ENCODE peak calls at places on chromosomes 2 and 18, in nine cellular contexts. H is heart left ventricle, I is adrenal gland, T is IMR-90, V is upper lobe of right lung, K is transverse colon, M is uterus, B is prostate gland, O is BE2C. L is an unnamed sample. For H3K4me1, the result is how much of the 10 kb centered on the place peaks cover.

GRCh38 chr2:135299656-135300244 is 231.3 kb downstream of the ZRANB3 start:
- DNase-seq in H (no peak), B (no peak), M (no peak), V (no peak), I (no peak), T (peak), K (no peak), O (no peak), L (no peak)

GRCh38 chr2:48305569-48305968 is 224.4 kb upstream of the STON1 start:
- DNase-seq in M (no peak), V (no peak), I (no peak), B (no peak), O (no peak), H (no peak), K (no peak), T (no peak), L (no peak)

GRCh38 chr2:60413819-60414178 is 139.7 kb downstream of the BCL11A start:
- DNase-seq in T (no peak), I (no peak), M (no peak), K (no peak), V (no peak), H (no peak), B (no peak), O (no peak), L (no peak)

GRCh38 chr18:50869150-50869549 is 9.8 kb upstream of the ME2 start:
- DNase-seq in M (no peak), I (no peak), O (no peak), T (no peak), K (no peak), H (no peak), B (no peak), V (no peak), L (no peak)

GRCh38 chr18:45457933-45458332 is 157.3 kb upstream of the SLC14A2 start:
- DNase-seq in V (no peak), M (no peak), H (no peak), I (no peak), O (no peak), B (no peak), K (no peak), T (no peak), L (no peak)

GRCh38 chr18:57015036-57015805 is 131.7 kb upstream of the BOD1L2 start:
- DNase-seq in O (no peak), I (no peak), B (no peak), M (no peak), H (no peak), T (no peak), V (no peak), K (no peak), L (no peak)

GRCh38 chr2:171723724-171724683 is 36.7 kb downstream of the DYNC1I2 start:
- DNase-seq in K (no peak), M (no peak), O (peak), T (peak), V (no peak), H (no peak), I (no peak), B (no peak), L (peak)

GRCh38 chr2:41967426-41968181 is 80.2 kb upstream of the PKDCC start:
- DNase-seq in B (no peak), K (peak), V (no peak), H (peak), O (no peak), I (no peak), M (peak), T (no peak), L (peak)

GRCh38 chr18:79912409-79912991 is 39.0 kb downstream of the SLC66A2 start:
- DNase-seq in B (no peak), O (no peak), K (peak), M (peak), H (no peak), V (no peak), I (no peak), T (no peak), L (no peak)

GRCh38 chr2:88765154-88765948 is 73.9 kb downstream of the RPIA start:
- DNase-seq in O (peak), K (peak), H (no peak), M (no peak), I (peak), V (peak), T (peak), B (no peak), L (peak)

GRCh38 chr18:67730884-67731283 is 214.4 kb upstream of the DSEL start:
- DNase-seq in K (no peak), V (no peak), O (no peak), T (peak), M (no peak), B (no peak), I (no peak), H (no peak), L (peak)

GRCh38 chr2:109069430-109070194 is 59.4 kb upstream of the SH3RF3 start:
- DNase-seq in H (no peak), O (no peak), V (no peak), I (no peak), B (no peak), M (no peak), T (no peak), K (no peak), L (no peak)

GRCh38 chr2:179840840-179841239 is 20.6 kb downstream of the ZNF385B start:
- DNase-seq in O (no peak), V (no peak), M (no peak), T (no peak), I (no peak), K (no peak), B (no peak), H (no peak), L (no peak)

GRCh38 chr18:25351773-25352628 is at the start of gene ZNF521:
- DNase-seq in O (peak), K (peak), M (peak), V (peak), B (peak), T (peak), I (peak), H (peak), L (peak)

GRCh38 chr2:134491022-134491421 is 227.8 kb downstream of the TMEM163 start:
- DNase-seq in O (no peak), B (no peak), H (no peak), T (no peak), K (no peak), I (no peak), V (no peak), M (no peak), L (no peak)

GRCh38 chr18:79942786-79943607 is 8.5 kb downstream of the SLC66A2 start:
- DNase-seq in V (peak), T (no peak), B (no peak), O (no peak), K (peak), M (no peak), I (peak), H (no peak), L (no peak)

GRCh38 chr2:164782323-164782722 is 59.3 kb downstream of the COBLL1 start:
- DNase-seq in H (no peak), K (no peak), T (peak), I (no peak), O (no peak), B (no peak), V (no peak), M (no peak), L (peak)

GRCh38 chr18:36465276-36465675 is 167.8 kb downstream of the FHOD3 start:
- DNase-seq in B (no peak), I (no peak), M (no peak), O (no peak), V (no peak), H (no peak), K (no peak), T (no peak), L (no peak)

GRCh38 chr2:10631405-10631804 is 58.4 kb downstream of the NOL10 start:
- DNase-seq in K (no peak), H (no peak), I (no peak), O (no peak), V (no peak), T (no peak), M (no peak), B (no peak), L (peak)

GRCh38 chr2:10935953-10936942 is 24.5 kb downstream of the KCNF1 start:
- DNase-seq in I (peak), O (no peak), H (no peak), T (peak), K (no peak), V (no peak), M (no peak), B (no peak), L (no peak)

GRCh38 chr2:157194097-157194688 is 63.3 kb upstream of the GALNT5 start:
- DNase-seq in I (peak), H (no peak), K (peak), B (peak), O (no peak), M (no peak), V (no peak), T (peak), L (peak)

GRCh38 chr18:58567453-58568196 is 61.3 kb downstream of the ALPK2 start:
- DNase-seq in O (no peak), M (peak), I (no peak), B (peak), V (no peak), H (peak), T (peak), K (no peak), L (peak)

GRCh38 chr18:29712785-29713184 is 1329.8 kb downstream of the DSC3 start:
- DNase-seq in T (no peak), V (no peak), H (no peak), I (no peak), M (no peak), O (no peak), K (no peak), B (no peak), L (no peak)

GRCh38 chr2:187986392-187987105 is 305.1 kb upstream of the GULP1 start:
- DNase-seq in H (no peak), V (no peak), I (no peak), K (no peak), M (no peak), B (peak), T (peak), O (peak), L (no peak)

GRCh38 chr18:1784113-1784512 is 787.2 kb downstream of the METTL4 start:
- DNase-seq in O (no peak), T (no peak), H (no peak), K (no peak), V (no peak), B (no peak), M (no peak), I (no peak), L (no peak)

GRCh38 chr2:58757971-58758370 is 516.8 kb upstream of the FANCL start:
- DNase-seq in I (no peak), O (peak), V (no peak), H (no peak), M (no peak), B (no peak), K (no peak), T (no peak), L (no peak)

GRCh38 chr2:218194880-218195279 is 22.1 kb upstream of the ARPC2 start:
- DNase-seq in M (no peak), B (no peak), V (no peak), I (no peak), O (peak), H (no peak), K (no peak), T (no peak), L (peak)

GRCh38 chr2:118502106-118502505 is 345.3 kb downstream of the EN1 start:
- DNase-seq in I (no peak), T (no peak), K (no peak), V (no peak), M (no peak), B (no peak), H (no peak), O (no peak), L (no peak)

GRCh38 chr18:31156831-31157763 is 5.6 kb downstream of the DSC1 start:
- DNase-seq in H (no peak), I (no peak), O (no peak), M (no peak), K (no peak), V (no peak), T (no peak), B (peak), L (peak)

GRCh38 chr2:119545076-119545475 is 827 bp downstream of the CFAP221 start:
- DNase-seq in I (no peak), V (no peak), T (no peak), B (no peak), M (no peak), H (no peak), K (no peak), O (no peak), L (peak)

GRCh38 chr2:71528221-71528620 is 74.9 kb downstream of the DYSF start:
- DNase-seq in H (no peak), I (no peak), K (no peak), T (no peak), M (no peak), V (peak), B (no peak), O (no peak), L (no peak)

GRCh38 chr2:105929506-105929905 is 184.8 kb downstream of the NCK2 start:
- DNase-seq in T (no peak), K (peak), H (no peak), I (no peak), V (no peak), M (no peak), B (no peak), O (no peak), L (peak)

GRCh38 chr18:31325051-31325450 is 7.1 kb downstream of the DSG1 start:
- DNase-seq in B (no peak), M (no peak), O (no peak), H (peak), K (no peak), V (no peak), I (no peak), T (peak), L (peak)

GRCh38 chr18:44130365-44130942 is 550.2 kb upstream of the SETBP1 start:
- DNase-seq in T (peak), H (no peak), K (peak), O (peak), I (no peak), M (no peak), B (peak), V (no peak), L (peak)

GRCh38 chr2:179049546-179050311 is at the start of gene CCDC141:
- DNase-seq in O (no peak), V (no peak), B (no peak), K (peak), H (peak), I (peak), T (no peak), M (no peak), L (peak)

GRCh38 chr2:217291259-217291658 is 431.4 kb upstream of the TNP1 start:
- DNase-seq in B (no peak), T (no peak), H (no peak), V (no peak), O (no peak), M (no peak), I (no peak), K (no peak), L (peak)

GRCh38 chr2:54722641-54723299 is 692 bp upstream of the EML6 start:
- DNase-seq in V (no peak), H (no peak), T (peak), K (no peak), M (no peak), B (no peak), O (no peak), I (peak), L (peak)

GRCh38 chr2:134327367-134327766 is 73.5 kb downstream of the MGAT5 start:
- DNase-seq in B (no peak), V (no peak), H (no peak), T (peak), M (no peak), I (no peak), K (no peak), O (no peak), L (no peak)

GRCh38 chr18:10184776-10185175 is 269.7 kb upstream of the APCDD1 start:
- DNase-seq in O (no peak), H (no peak), T (no peak), V (no peak), I (no peak), M (no peak), B (no peak), K (no peak), L (no peak)
- TF ChIP-seq CTCF in O (no peak), H (no peak), T (no peak), V (no peak), I (no peak), M (no peak), B (no peak), K (no peak), L (no peak)

DNA sequence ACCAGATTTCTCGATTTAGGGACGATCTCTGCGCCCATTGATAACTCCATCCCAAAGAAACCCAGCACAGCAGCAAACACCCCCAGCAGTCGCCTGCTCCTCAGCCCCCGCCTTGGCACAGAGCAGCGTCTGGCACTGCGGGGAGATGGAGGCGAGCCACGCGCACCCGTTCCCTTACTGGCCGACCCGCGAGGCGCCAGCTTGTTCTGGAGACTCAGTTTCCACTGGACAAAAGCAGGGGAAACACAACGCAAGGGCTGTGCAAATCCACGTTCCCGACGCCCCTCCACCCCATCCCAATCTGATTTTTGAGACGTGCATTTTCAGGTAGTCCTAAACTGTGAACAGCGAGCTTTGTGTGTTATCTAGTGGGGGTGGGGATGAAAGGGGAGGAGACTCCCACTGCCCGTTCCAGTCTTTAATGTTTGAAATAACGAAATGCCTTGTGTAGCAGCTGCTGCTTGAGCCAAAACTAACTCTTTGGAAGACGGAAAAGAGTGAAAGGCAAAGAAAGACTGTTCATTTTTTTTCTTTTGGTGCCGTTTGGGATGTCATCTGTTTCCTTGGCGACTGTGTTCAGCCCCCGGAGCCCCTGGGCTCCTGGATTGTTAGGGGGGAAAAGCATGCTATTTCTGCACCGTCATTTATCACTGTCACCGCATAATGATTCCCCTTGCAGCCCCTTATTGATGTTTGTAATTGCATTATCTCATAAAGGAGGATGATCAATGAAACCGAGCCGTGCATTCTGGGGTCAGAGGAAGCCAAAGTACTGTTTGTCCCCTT is 143.3 kb downstream of the MEIS1 start:
- DNase-seq in M (peak), K (no peak), V (no peak), B (no peak), I (peak), H (no peak), T (peak), O (no peak), L (peak)
- H3K4me1 ChIP-seq in M (under half), K (under half), V (under half), B (under half), I (under half), H (under half), T (under half), O (under half), L (under half)

GRCh38 chr2:177296047-177296446 is 31.5 kb upstream of the NFE2L2 start:
- DNase-seq in I (no peak), V (no peak), H (no peak), M (no peak), K (no peak), T (peak), B (no peak), O (no peak), L (peak)
- H3K4me3 ChIP-seq in I (no peak), V (no peak), H (no peak), M (no peak), K (no peak), T (no peak), B (no peak), O (no peak), L (no peak)

DNA sequence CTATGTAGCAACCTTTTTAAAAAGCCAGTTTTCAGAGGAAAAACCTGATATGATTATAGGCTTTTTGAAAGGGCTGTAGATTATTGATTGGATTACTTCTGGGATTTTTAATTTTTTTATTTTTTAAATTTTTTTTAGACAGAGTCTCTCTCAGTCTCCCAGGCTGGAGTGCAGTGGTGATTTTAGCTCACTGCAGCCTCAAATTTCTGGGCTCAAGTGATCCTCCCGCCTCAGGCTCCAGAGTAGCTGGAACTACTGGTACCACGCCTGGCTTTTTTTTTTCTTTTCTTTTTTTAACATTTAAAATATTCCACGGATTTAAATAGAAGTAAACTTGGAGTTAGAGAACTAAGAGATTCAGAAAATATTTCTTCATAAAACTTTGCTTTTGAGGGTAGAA is 1.2 kb downstream of the MRPL19 start:
- DNase-seq in B (no peak), T (no peak), V (no peak), I (no peak), M (no peak), H (no peak), O (no peak), K (no peak), L (no peak)
- TF ChIP-seq CTCF in B (no peak), T (no peak), V (no peak), I (no peak), M (no peak), H (no peak), O (no peak), K (no peak), L (no peak)

DNA sequence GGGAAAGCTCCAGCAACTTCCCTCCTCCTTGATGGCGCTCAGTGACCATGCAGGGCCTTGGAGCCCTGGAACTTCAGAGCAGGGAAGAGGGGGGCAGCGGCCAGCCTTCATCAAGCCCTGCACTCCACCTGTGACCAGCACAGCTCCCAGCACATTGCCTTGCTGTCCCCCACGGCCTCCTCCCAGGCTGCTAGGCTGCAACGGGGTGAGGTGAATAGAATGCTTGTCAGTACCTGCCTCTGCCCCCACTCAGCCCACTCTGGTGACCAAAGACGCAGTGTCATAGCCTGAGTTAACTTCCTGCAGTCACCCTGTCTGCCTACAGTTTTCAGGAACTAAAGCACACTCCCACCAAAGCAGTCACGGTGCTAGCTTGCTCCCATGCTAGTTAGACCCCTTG is 72.1 kb downstream of the STPG4 start:
- DNase-seq in I (no peak), K (no peak), H (no peak), M (no peak), B (no peak), T (no peak), O (no peak), V (no peak), L (no peak)
- H3K4me1 ChIP-seq in I (under half), K (half or more), H (half or more), M (under half), B (under half), T (under half), O (under half), V (half or more), L (under half)

L was measured in cardiac muscle cell.